ENCODE peak calls at places on chromosomes 5 and 9, in eight cellular contexts. S, M, J, O, V, T, P and W are unnamed samples. For H3K4me1 and H3K9me3, the result is how much of the 10 kb centered on the place peaks cover.

GRCh38 chr5:74679968-74680367 is 5.1 kb upstream of the HEXB start:
- DNase-seq in S (no peak), M (no peak), J (no peak), O (no peak), V (no peak), T (no peak), P (no peak), W (no peak)

GRCh38 chr5:127153031-127153430 is 79.7 kb upstream of the C5orf63 start:
- DNase-seq in S (no peak), M (no peak), J (no peak), O (no peak), V (no peak), T (no peak), P (no peak), W (no peak)

GRCh38 chr5:24642022-24642421 is 2.8 kb downstream of the CDH10 start:
- DNase-seq in S (no peak), M (no peak), J (peak), O (no peak), V (no peak), T (no peak), P (no peak), W (peak)

GRCh38 chr5:116830079-116830478 is 255.5 kb upstream of the SEMA6A start:
- DNase-seq in S (no peak), M (no peak), J (no peak), O (no peak), V (no peak), T (no peak), P (no peak), W (no peak)

GRCh38 chr5:139090566-139090965 is 107.6 kb downstream of the SIL1 start:
- DNase-seq in S (no peak), M (no peak), J (no peak), O (no peak), V (no peak), T (no peak), P (no peak), W (no peak)

GRCh38 chr5:13814293-13814692 is 130.2 kb downstream of the DNAH5 start:
- DNase-seq in S (no peak), M (no peak), J (peak), O (no peak), V (no peak), T (no peak), P (no peak), W (no peak)

GRCh38 chr9:4798281-4798680 is 5.5 kb downstream of the RCL1 start:
- DNase-seq in S (no peak), M (no peak), J (no peak), O (no peak), V (no peak), T (no peak), P (no peak), W (no peak)

GRCh38 chr5:127447822-127448221 is 69.6 kb upstream of the PRRC1 start:
- DNase-seq in S (no peak), M (no peak), J (no peak), O (no peak), V (no peak), T (no peak), P (no peak), W (peak)

GRCh38 chr5:54514841-54515432 is 2.6 kb upstream of the SNX18 start:
- DNase-seq in S (no peak), M (no peak), J (no peak), O (no peak), V (no peak), T (no peak), P (no peak), W (peak)

GRCh38 chr5:37109338-37109737 is 139.8 kb downstream of the CPLANE1 start:
- DNase-seq in S (no peak), M (no peak), J (no peak), O (no peak), V (no peak), T (no peak), P (no peak), W (no peak)

GRCh38 chr5:73448072-73448432 is 525 bp downstream of the FOXD1 start:
- DNase-seq in S (no peak), M (no peak), J (peak), O (no peak), V (peak), T (no peak), P (peak), W (peak)

GRCh38 chr5:59937633-59938032 is 44.1 kb upstream of the PDE4D start:
- DNase-seq in S (no peak), M (no peak), J (no peak), O (no peak), V (no peak), T (no peak), P (no peak), W (no peak)

GRCh38 chr9:12933957-12934356 is 159.1 kb downstream of the LURAP1L start:
- DNase-seq in S (no peak), M (no peak), J (peak), O (no peak), V (no peak), T (peak), P (no peak), W (peak)

GRCh38 chr9:5263568-5264218 is 32.5 kb downstream of the INSL4 start:
- DNase-seq in S (no peak), M (no peak), J (peak), O (no peak), V (no peak), T (no peak), P (no peak), W (no peak)

GRCh38 chr5:180313677-180314076 is 21.8 kb upstream of the MAPK9 start:
- DNase-seq in S (peak), M (peak), J (no peak), O (no peak), V (peak), T (peak), P (peak), W (peak)

GRCh38 chr9:110050925-110051355 is 157.0 kb downstream of the C9orf152 start:
- DNase-seq in S (no peak), M (no peak), J (peak), O (no peak), V (no peak), T (peak), P (no peak), W (peak)

GRCh38 chr9:135219676-135220600 is 132.5 kb downstream of the OLFM1 start:
- DNase-seq in S (no peak), M (no peak), J (no peak), O (no peak), V (peak), T (no peak), P (peak), W (no peak)

GRCh38 chr5:124921694-124922093 is 175.3 kb upstream of the ZNF608 start:
- DNase-seq in S (no peak), M (no peak), J (no peak), O (no peak), V (no peak), T (no peak), P (no peak), W (no peak)

DNA sequence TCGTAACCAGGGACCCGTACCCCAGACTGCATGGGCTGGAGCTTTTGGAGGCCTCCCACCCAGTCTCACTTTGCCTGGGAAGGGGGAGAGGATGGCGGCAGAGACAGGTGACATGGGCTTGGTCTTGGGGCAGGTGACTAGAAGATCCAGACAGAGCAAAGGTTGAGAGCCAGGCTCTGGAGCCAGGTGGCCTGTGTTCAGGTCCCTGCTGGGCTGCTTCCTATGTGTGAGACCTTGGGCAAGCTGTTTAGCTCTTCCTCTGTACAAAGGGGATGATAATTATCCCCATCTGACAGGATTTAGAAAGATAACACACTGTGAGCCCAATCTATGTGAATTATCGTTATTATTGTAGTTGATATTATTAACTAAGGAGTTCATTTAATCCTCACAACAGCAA is 16.1 kb upstream of the NDST1 start:
- DNase-seq in S (no peak), M (no peak), J (no peak), O (no peak), V (no peak), T (no peak), P (no peak), W (no peak)
- H3K4me1 ChIP-seq in S (under half), M (half or more), J (half or more), O (under half), V (under half), T (half or more), P (under half), W (half or more)

GRCh38 chr9:92988215-92988731 is 41.0 kb downstream of the FGD3 start:
- DNase-seq in S (no peak), M (no peak), J (peak), O (no peak), V (no peak), T (peak), P (no peak), W (no peak)

GRCh38 chr9:92982130-92982529 is 34.8 kb downstream of the FGD3 start:
- DNase-seq in S (no peak), M (no peak), J (no peak), O (no peak), V (no peak), T (no peak), P (no peak), W (no peak)

GRCh38 chr9:92983984-92984589 is 36.8 kb downstream of the FGD3 start:
- DNase-seq in S (no peak), M (no peak), J (peak), O (no peak), V (no peak), T (no peak), P (no peak), W (no peak)

GRCh38 chr9:92986175-92987110 is 39.1 kb downstream of the FGD3 start:
- DNase-seq in S (no peak), M (no peak), J (no peak), O (peak), V (no peak), T (no peak), P (no peak), W (peak)

GRCh38 chr9:92984976-92985375 is 37.7 kb downstream of the FGD3 start:
- DNase-seq in S (no peak), M (no peak), J (no peak), O (no peak), V (no peak), T (no peak), P (no peak), W (no peak)
- H3K9me3 ChIP-seq in S (under half), M (under half), J (under half), O (under half), V (under half), T (under half), P (under half), W (under half)

DNA sequence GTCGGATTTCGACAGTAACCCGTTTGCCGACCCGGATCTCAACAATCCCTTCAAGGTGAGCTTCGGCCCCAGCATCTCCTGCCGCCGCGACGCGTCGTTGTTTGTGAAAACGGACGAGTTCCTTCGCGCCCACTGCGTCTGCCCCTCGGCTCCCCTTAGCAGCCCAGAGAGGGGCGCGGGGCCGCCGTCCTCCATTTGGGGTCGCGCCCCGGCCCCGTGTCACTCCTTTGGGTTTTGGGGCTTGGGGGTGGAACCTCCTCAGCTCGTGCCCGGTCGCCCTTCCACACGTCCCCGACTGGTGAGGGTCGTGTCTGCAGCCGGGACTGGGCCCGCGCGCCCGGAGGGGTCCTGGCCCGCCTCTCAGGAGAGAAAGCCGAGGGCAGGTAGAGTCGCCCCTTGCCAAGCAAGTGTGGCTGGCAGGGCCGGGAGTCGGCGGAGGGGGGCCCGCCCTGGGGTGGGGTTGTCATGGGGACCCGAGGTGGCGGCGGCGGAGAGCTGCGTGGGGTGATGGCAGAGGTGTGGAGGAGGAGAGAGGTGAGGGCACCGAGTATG is 333 bp downstream of the SCAMP1 start:
- DNase-seq in S (peak), M (peak), J (no peak), O (peak), V (peak), T (no peak), P (peak), W (peak)
- H3K4me1 ChIP-seq in S (under half), M (under half), J (under half), O (under half), V (under half), T (under half), P (under half), W (under half)

GRCh38 chr9:137534256-137535119 is 15.7 kb downstream of the PNPLA7 start:
- DNase-seq in S (peak), M (peak), J (peak), O (peak), V (no peak), T (peak), P (no peak), W (peak)

GRCh38 chr9:137531099-137531765 is 19.0 kb downstream of the PNPLA7 start:
- DNase-seq in S (no peak), M (no peak), J (no peak), O (no peak), V (peak), T (no peak), P (peak), W (no peak)

GRCh38 chr9:137540536-137540935 is 9.7 kb downstream of the PNPLA7 start:
- DNase-seq in S (no peak), M (no peak), J (no peak), O (no peak), V (no peak), T (no peak), P (no peak), W (no peak)

GRCh38 chr9:137538058-137538457 is 12.1 kb downstream of the PNPLA7 start:
- DNase-seq in S (no peak), M (no peak), J (no peak), O (no peak), V (no peak), T (no peak), P (no peak), W (no peak)

GRCh38 chr9:137535120-137535428 is 15.1 kb downstream of the PNPLA7 start:
- DNase-seq in S (no peak), M (no peak), J (no peak), O (no peak), V (no peak), T (no peak), P (no peak), W (no peak)
- H3K9me3 ChIP-seq in S (under half), M (under half), J (under half), O (under half), V (under half), T (under half), P (under half), W (under half)